ENCODE peak calls at places on chromosomes 13 and 19, in ten cellular contexts. O is breast epithelium, G is fibroblast of mammary gland, K is left lung, Z is IMR-90, A is GM12865, J is heart left ventricle, Y is tibial nerve, D is body of pancreas, B is tibial artery. I is an unnamed sample.

GRCh38 chr19:35451278-35452096 is 3.4 kb downstream of the FFAR2 start:
- DNase-seq in G (no peak), O (no peak), A (peak), J (no peak), K (no peak), D (no peak), B (no peak), Y (no peak), Z (no peak), I (no peak)

GRCh38 chr19:19817357-19817756 is 4.2 kb downstream of the ZNF506 start:
- DNase-seq in B (no peak), O (no peak), D (no peak), A (no peak), G (no peak), J (no peak), Y (no peak), Z (no peak), K (no peak), I (no peak)

GRCh38 chr19:35207391-35207871 is 21.1 kb downstream of the FAM187B start:
- DNase-seq in A (no peak), J (no peak), K (no peak), Z (no peak), D (no peak), B (no peak), O (no peak), Y (no peak), G (no peak), I (no peak)

GRCh38 chr19:19510432-19510831 is 4.9 kb downstream of the TSSK6 start:
- DNase-seq in A (no peak), D (no peak), O (no peak), B (no peak), G (no peak), J (no peak), Z (no peak), K (no peak), Y (no peak), I (no peak)

GRCh38 chr19:27742041-27742440 is 1470.9 kb downstream of the UQCRFS1 start:
- DNase-seq in B (no peak), Z (no peak), G (no peak), Y (no peak), O (peak), A (no peak), K (no peak), J (no peak), D (no peak), I (no peak)

GRCh38 chr13:43244482-43244881 is 221.1 kb downstream of the DNAJC15 start:
- DNase-seq in K (no peak), G (no peak), O (no peak), Z (no peak), D (no peak), Y (no peak), J (no peak), B (no peak), A (no peak), I (no peak)

GRCh38 chr13:48624858-48625257 is 28.9 kb upstream of the CYSLTR2 start:
- DNase-seq in Z (no peak), O (no peak), A (no peak), B (no peak), K (no peak), G (peak), J (no peak), D (no peak), Y (no peak), I (peak)

GRCh38 chr13:40315416-40316064 is 350.9 kb downstream of the FOXO1 start:
- DNase-seq in Y (no peak), B (no peak), J (no peak), O (peak), G (no peak), K (no peak), A (peak), Z (no peak), D (peak), I (no peak)

GRCh38 chr13:44759723-44760360 is 183.7 kb upstream of the TSC22D1 start:
- DNase-seq in B (no peak), D (peak), O (peak), J (no peak), Y (no peak), Z (peak), A (no peak), G (no peak), K (no peak), I (peak)

GRCh38 chr13:108947551-108948030 is 318.2 kb downstream of the MYO16 start:
- DNase-seq in J (no peak), G (peak), Y (peak), B (peak), A (no peak), O (peak), Z (peak), K (no peak), D (peak), I (peak)

GRCh38 chr13:34502011-34502410 is 440.1 kb upstream of the NBEA start:
- DNase-seq in Z (no peak), Y (no peak), B (no peak), D (no peak), J (no peak), K (no peak), A (no peak), O (no peak), G (no peak), I (no peak)

GRCh38 chr13:31885994-31886393 is 145.6 kb upstream of the FRY start:
- DNase-seq in A (no peak), Y (no peak), O (no peak), K (no peak), J (no peak), B (no peak), Z (peak), G (peak), D (no peak), I (no peak)

GRCh38 chr13:24071423-24072075 is 89.0 kb upstream of the SPATA13 start:
- DNase-seq in G (peak), D (no peak), J (no peak), K (no peak), Y (no peak), Z (peak), A (no peak), B (no peak), O (no peak), I (peak)

GRCh38 chr19:4758082-4758481 is 33.5 kb upstream of the FEM1A start:
- DNase-seq in G (no peak), Z (no peak), J (no peak), K (no peak), D (no peak), B (no peak), A (no peak), Y (no peak), O (no peak), I (no peak)

GRCh38 chr19:41402010-41402409 is 4.4 kb downstream of the BCKDHA start:
- DNase-seq in O (no peak), A (no peak), Y (no peak), G (no peak), B (no peak), D (no peak), J (no peak), Z (no peak), K (no peak), I (no peak)

GRCh38 chr13:78607409-78608253 is 4.3 kb upstream of the POU4F1 start:
- DNase-seq in J (no peak), K (peak), A (no peak), Y (no peak), O (no peak), Z (no peak), D (no peak), G (no peak), B (no peak), I (no peak)

GRCh38 chr13:20127563-20128458 is 33.0 kb downstream of the GJA3 start:
- DNase-seq in J (peak), A (peak), Z (peak), G (peak), K (peak), D (peak), O (peak), Y (no peak), B (no peak), I (peak)

GRCh38 chr13:40235160-40235796 is 431.2 kb downstream of the FOXO1 start:
- DNase-seq in G (peak), Y (no peak), K (no peak), O (no peak), B (no peak), J (no peak), Z (no peak), A (no peak), D (no peak), I (peak)

GRCh38 chr13:82848766-82849165 is 1033.5 kb downstream of the SLITRK1 start:
- DNase-seq in O (no peak), G (no peak), J (no peak), Z (no peak), B (no peak), Y (no peak), K (no peak), A (no peak), D (no peak), I (no peak)
- H3K4me3 ChIP-seq in O (no peak), G (no peak), J (no peak), Z (no peak), B (no peak), Y (no peak), K (no peak), A (no peak), D (no peak), I (no peak)

GRCh38 chr13:99545979-99546378 is 44.7 kb downstream of the TM9SF2 start:
- DNase-seq in K (no peak), D (no peak), B (no peak), O (no peak), J (no peak), G (no peak), Y (no peak), A (peak), Z (no peak), I (no peak)

GRCh38 chr13:99548448-99548847 is 47.2 kb downstream of the TM9SF2 start:
- DNase-seq in Y (no peak), D (no peak), J (no peak), A (peak), B (no peak), O (no peak), K (no peak), Z (no peak), G (no peak), I (no peak)

GRCh38 chr13:99542788-99543406 is 41.6 kb downstream of the TM9SF2 start:
- DNase-seq in G (no peak), D (no peak), O (no peak), K (no peak), Y (no peak), A (peak), J (no peak), Z (no peak), B (no peak), I (no peak)

DNA sequence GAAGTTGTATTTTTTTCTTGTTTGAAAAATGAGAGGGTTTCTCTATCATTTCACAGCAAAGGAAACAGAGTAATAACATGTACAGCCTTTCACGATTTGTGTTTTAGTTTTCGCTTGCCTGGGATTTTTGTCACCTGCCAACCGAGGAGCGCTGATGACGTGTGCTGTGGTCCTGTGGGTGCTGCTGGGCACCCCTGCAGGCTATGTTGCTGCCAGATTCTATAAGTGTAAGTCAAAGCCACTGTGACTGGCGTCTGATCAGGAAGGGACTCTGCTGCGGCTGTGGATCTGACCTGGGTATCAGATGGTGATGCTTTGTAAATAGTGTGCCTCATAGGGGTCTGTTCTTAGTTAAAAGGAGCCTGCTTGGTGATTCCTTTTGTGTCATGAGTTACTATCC is 45.6 kb downstream of the TM9SF2 start:
- DNase-seq in Z (no peak), K (no peak), B (no peak), J (no peak), O (no peak), Y (no peak), G (no peak), D (no peak), A (peak), I (no peak)
- TF ChIP-seq CTCF in Z (no peak), K (no peak), B (no peak), J (no peak), O (no peak), Y (no peak), G (no peak), D (no peak), A (no peak), I (no peak)

GRCh38 chr13:105762096-105762495 is 773.4 kb downstream of the EFNB2 start:
- DNase-seq in Z (no peak), B (no peak), O (no peak), J (no peak), Y (no peak), D (no peak), K (no peak), G (no peak), A (no peak), I (no peak)

GRCh38 chr13:105759467-105759866 is 776.0 kb downstream of the EFNB2 start:
- DNase-seq in Y (no peak), G (no peak), A (no peak), K (no peak), J (no peak), Z (no peak), O (no peak), B (no peak), D (no peak), I (no peak)

GRCh38 chr13:105763851-105764250 is 771.6 kb downstream of the EFNB2 start:
- DNase-seq in Y (no peak), B (no peak), D (no peak), Z (no peak), O (no peak), A (no peak), G (peak), K (no peak), J (no peak), I (no peak)

DNA sequence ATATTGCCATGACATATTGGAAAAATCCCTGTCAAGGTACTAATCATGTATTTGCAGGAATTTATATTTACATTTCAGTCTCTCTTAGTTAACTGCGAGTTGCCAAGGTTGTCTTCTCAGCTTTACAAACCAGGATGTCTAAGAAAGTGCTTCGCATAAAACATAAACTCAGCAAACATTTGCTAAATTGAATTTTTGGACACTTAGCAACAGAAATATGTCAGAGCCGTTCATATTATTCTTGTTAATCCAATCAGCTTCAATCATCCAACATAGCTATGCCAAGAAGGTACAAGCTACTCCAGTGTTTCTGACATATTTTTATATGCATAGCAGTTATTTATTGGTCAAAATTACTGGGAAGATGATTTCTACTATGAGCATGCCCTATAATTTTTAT is 776.5 kb downstream of the EFNB2 start:
- DNase-seq in Z (no peak), K (no peak), A (no peak), J (no peak), G (no peak), B (no peak), O (no peak), Y (no peak), D (no peak), I (no peak)
- H3K4me3 ChIP-seq in Z (no peak), K (no peak), A (no peak), J (no peak), G (no peak), B (no peak), O (no peak), Y (no peak), D (no peak), I (no peak)

GRCh38 chr19:11451942-11452813 is 16.7 kb downstream of the PRKCSH start:
- DNase-seq in Z (no peak), D (no peak), O (no peak), A (peak), J (no peak), K (no peak), B (no peak), G (no peak), Y (no peak), I (no peak)
- TF ChIP-seq CTCF in Z (peak), D (no peak), O (no peak), A (peak), J (peak), K (no peak), B (no peak), G (no peak), Y (no peak), I (peak)

DNA sequence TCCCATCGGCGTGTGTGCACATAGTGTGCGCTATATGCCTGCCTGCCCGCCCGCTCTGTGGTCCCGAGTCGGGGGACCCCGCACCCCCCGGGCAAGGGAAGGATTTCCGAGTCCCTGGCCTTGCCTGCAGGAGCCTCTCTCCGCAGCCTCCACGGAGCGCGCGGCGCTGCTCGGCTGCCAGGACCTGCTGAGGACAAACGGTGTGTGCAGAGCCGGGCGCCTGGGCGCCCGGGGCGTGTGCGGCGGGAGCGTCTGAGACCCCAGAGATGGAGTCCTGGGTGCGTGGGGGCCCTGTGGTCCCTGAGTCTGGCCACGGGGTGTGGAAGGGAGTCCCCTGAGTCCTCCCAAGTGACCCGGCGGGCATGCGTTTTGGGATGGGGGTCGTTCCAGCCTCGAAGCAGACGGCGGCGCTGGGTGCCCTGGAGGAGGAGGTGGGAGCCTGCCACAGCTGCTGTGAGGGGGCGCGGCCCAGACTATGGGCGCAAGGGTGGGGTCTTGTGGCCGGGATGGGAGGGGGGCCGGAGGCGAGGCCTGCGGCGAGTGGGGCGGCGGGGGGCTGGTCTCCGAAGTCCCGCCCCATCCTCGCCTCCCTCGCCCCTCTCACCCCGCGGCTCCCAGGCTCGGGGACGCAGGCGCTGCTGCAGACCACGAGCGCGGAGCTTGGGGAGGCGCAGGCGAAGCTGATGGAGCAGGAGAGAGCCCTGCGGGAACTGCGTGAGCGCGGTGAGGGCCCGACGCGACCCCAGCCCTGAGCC is 25.3 kb downstream of the CLEC4M start:
- DNase-seq in D (no peak), J (peak), Z (no peak), A (no peak), B (no peak), K (no peak), G (no peak), O (no peak), Y (no peak), I (no peak)
- H3K4me3 ChIP-seq in D (no peak), J (no peak), Z (no peak), A (no peak), B (no peak), K (no peak), G (no peak), O (peak), Y (no peak), I (no peak)

GRCh38 chr13:90605690-90606089 is 741.8 kb upstream of the MIR17HG start:
- DNase-seq in K (no peak), O (no peak), Y (no peak), J (no peak), A (no peak), Z (no peak), B (no peak), D (no peak), G (no peak), I (no peak)
- TF ChIP-seq CTCF in K (no peak), O (no peak), Y (no peak), J (no peak), A (no peak), Z (no peak), B (no peak), D (no peak), G (no peak), I (no peak)